ENCODE peak calls at places on chromosomes 5 and 9, in six cellular contexts. J, Z, T, S, D and G are unnamed samples.

GRCh38 chr9:129400971-129401622 is 219.8 kb downstream of the C9orf50 start:
- DNase-seq in J (no peak), Z (no peak), T (no peak), S (peak; percentile 42), D (peak; percentile 10), G (no peak)

GRCh38 chr9:97301974-97302373 is 5.5 kb upstream of the CCDC180 start:
- DNase-seq in J (no peak), Z (no peak), T (no peak), S (no peak), D (no peak), G (no peak)

GRCh38 chr5:40904205-40904993 is 4.9 kb upstream of the C7 start:
- DNase-seq in J (peak; percentile 75), Z (peak; percentile 81), T (no peak), S (peak; percentile 67), D (peak; percentile 38), G (peak; percentile 78)

GRCh38 chr9:98506422-98507054 is 202.2 kb downstream of the GABBR2 start:
- DNase-seq in J (no peak), Z (no peak), T (no peak), S (no peak), D (no peak), G (no peak)

GRCh38 chr5:112154940-112155686 is 264.0 kb downstream of the EPB41L4A start:
- DNase-seq in J (no peak), Z (no peak), T (no peak), S (no peak), D (no peak), G (no peak)

GRCh38 chr9:128992995-128993394 is 35.1 kb downstream of the SH3GLB2 start:
- DNase-seq in J (no peak), Z (peak; percentile 29), T (no peak), S (no peak), D (no peak), G (no peak)

GRCh38 chr5:171418982-171419662 is at the start of gene FGF18:
- DNase-seq in J (no peak), Z (peak; percentile 23), T (peak; percentile 79), S (peak; percentile 74), D (peak; percentile 60), G (peak; percentile 48)

GRCh38 chr5:96978812-96979449 is 43.1 kb downstream of the LNPEP start:
- DNase-seq in J (no peak), Z (no peak), T (no peak), S (no peak), D (no peak), G (no peak)

GRCh38 chr9:133534346-133535284 is at the start of gene ADAMTSL2:
- DNase-seq in J (no peak), Z (peak; percentile 78), T (peak; percentile 80), S (peak; percentile 90), D (peak; percentile 75), G (no peak)

GRCh38 chr9:73137286-73137899 is 14.3 kb upstream of the ANXA1 start:
- DNase-seq in J (no peak), Z (no peak), T (no peak), S (no peak), D (no peak), G (no peak)

GRCh38 chr5:72187388-72188070 is 80.3 kb downstream of the MAP1B start:
- DNase-seq in J (no peak), Z (no peak), T (no peak), S (no peak), D (no peak), G (no peak)

GRCh38 chr5:79181419-79182022 is 54.4 kb upstream of the JMY start:
- DNase-seq in J (no peak), Z (no peak), T (no peak), S (no peak), D (no peak), G (no peak)

GRCh38 chr5:132747064-132747692 is at the start of gene CCNI2:
- DNase-seq in J (no peak), Z (peak; percentile 73), T (peak; percentile 75), S (peak; percentile 87), D (peak; percentile 25), G (no peak)

GRCh38 chr5:112036206-112036605 is 279.2 kb upstream of the NREP start:
- DNase-seq in J (no peak), Z (no peak), T (no peak), S (no peak), D (no peak), G (no peak)

GRCh38 chr9:70421020-70421271 is 6.5 kb upstream of the KLF9 start:
- DNase-seq in J (no peak), Z (no peak), T (no peak), S (no peak), D (no peak), G (no peak)

GRCh38 chr9:131999692-132000551 is 79.7 kb downstream of the MED27 start:
- DNase-seq in J (no peak), Z (no peak), T (no peak), S (no peak), D (no peak), G (no peak)

GRCh38 chr5:6342689-6343315 is 35.5 kb downstream of the MED10 start:
- DNase-seq in J (no peak), Z (no peak), T (no peak), S (no peak), D (no peak), G (no peak)

GRCh38 chr5:1465966-1466471 is 20.8 kb upstream of the SLC6A3 start:
- DNase-seq in J (no peak), Z (peak; percentile 3), T (peak; percentile 61), S (no peak), D (peak; percentile 3), G (no peak)

GRCh38 chr9:133060417-133060841 is 1.4 kb upstream of the CEL start:
- DNase-seq in J (no peak), Z (no peak), T (no peak), S (peak; percentile 24), D (no peak), G (no peak)

GRCh38 chr9:127971357-127972315 is 9.2 kb downstream of the EEIG1 start:
- DNase-seq in J (no peak), Z (peak; percentile 32), T (no peak), S (peak; percentile 40), D (no peak), G (no peak)

GRCh38 chr5:60959156-60959555 is 14.2 kb downstream of the NDUFAF2 start:
- DNase-seq in J (no peak), Z (no peak), T (no peak), S (peak; percentile 14), D (no peak), G (no peak)

GRCh38 chr5:82072138-82072537 is 100.3 kb downstream of the ATG10 start:
- DNase-seq in J (no peak), Z (no peak), T (no peak), S (no peak), D (no peak), G (no peak)

DNA sequence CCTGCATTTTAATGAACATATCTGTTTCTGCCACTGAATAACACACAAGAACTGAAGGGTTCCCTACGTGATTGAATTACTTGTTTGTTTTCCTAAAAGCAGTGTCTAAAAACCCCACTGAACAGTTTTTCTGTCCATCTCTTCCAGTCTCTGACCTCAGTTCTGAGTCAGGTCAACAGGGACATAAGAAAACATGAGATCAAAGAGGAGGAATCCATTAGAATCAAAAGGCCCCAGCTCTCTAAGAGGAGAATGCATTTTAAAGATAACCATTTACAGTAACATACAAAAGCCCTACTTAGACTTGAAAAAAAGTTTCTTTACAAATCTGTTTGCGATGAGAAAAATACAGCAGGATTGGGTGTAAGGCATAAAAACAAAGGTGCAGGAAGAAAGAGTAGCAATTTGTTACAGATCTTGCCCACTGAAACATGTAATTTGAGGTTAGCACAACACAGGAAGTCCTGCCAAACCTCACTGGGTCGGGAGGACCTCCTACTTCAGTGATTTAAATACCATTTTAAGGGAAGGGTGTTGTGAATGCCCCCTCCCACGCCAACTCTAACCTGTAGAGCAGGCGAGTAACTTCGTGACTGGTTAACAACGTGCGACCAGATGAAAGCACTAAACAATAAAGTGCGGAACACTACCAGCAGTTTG is 1.4 kb downstream of the QSOX2 start:
- DNase-seq in J (no peak), Z (no peak), T (no peak), S (no peak), D (no peak), G (no peak)
- H3K4me1 ChIP-seq in J (peaks cover 15% of the 10 kb centered on the region), Z (peaks cover 87% of the 10 kb centered on the region), T (peaks cover 26% of the 10 kb centered on the region), S (peaks cover 32% of the 10 kb centered on the region), D (peaks cover 23% of the 10 kb centered on the region), G (peaks cover 10% of the 10 kb centered on the region)

GRCh38 chr5:74632947-74633356 is 7.6 kb downstream of the ENC1 start:
- DNase-seq in J (peak; percentile 79), Z (no peak), T (no peak), S (no peak), D (no peak), G (no peak)

GRCh38 chr5:74633710-74634109 is 6.8 kb downstream of the ENC1 start:
- DNase-seq in J (no peak), Z (no peak), T (no peak), S (no peak), D (no peak), G (no peak)

GRCh38 chr5:74636149-74636548 is 4.4 kb downstream of the ENC1 start:
- DNase-seq in J (no peak), Z (no peak), T (no peak), S (no peak), D (no peak), G (no peak)

GRCh38 chr5:74636552-74636951 is 4.0 kb downstream of the ENC1 start:
- DNase-seq in J (no peak), Z (no peak), T (no peak), S (no peak), D (no peak), G (no peak)

GRCh38 chr5:74634611-74635286 is 5.8 kb downstream of the ENC1 start:
- DNase-seq in J (no peak), Z (no peak), T (no peak), S (no peak), D (no peak), G (no peak)
- H3K4me1 ChIP-seq in J (peaks cover 70% of the 10 kb centered on the region), Z (peaks cover 55% of the 10 kb centered on the region), T (peaks cover 44% of the 10 kb centered on the region), S (peaks cover 10% of the 10 kb centered on the region), D (peaks cover 23% of the 10 kb centered on the region), G (peaks cover 12% of the 10 kb centered on the region)

DNA sequence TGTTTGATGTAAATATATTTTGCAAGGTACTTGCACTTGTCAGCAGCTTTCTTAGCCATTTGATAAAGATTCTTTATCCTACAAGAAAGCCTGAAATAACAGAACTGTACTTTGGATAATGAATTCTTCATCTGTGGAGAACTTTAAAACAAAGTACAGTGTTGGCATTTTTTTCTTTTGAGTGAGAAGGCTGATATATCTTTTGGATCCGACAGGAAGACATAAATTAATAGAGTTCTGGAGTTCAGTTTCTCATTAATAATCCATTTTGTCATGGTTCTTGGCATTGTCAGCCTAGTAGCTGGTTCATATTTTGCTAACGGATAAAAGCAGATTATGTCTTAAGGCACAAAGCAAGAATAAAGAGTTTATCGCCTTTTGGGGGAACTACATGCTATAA is 17.0 kb downstream of the PBX3 start:
- DNase-seq in J (no peak), Z (no peak), T (no peak), S (no peak), D (no peak), G (no peak)
- H3K4me1 ChIP-seq in J (peaks cover 5% of the 10 kb centered on the region), Z (peaks cover 3% of the 10 kb centered on the region), T (peaks cover 23% of the 10 kb centered on the region), S (peaks cover 37% of the 10 kb centered on the region), D (no peaks in the 10 kb centered on the region), G (peaks cover under 1% of the 10 kb centered on the region)

GRCh38 chr9:136582977-136583735 is 37.3 kb upstream of the NOTCH1 start:
- DNase-seq in J (no peak), Z (no peak), T (no peak), S (no peak), D (peak; percentile 8), G (no peak)

GRCh38 chr9:136586391-136586790 is 40.5 kb upstream of the NOTCH1 start:
- DNase-seq in J (no peak), Z (no peak), T (no peak), S (no peak), D (no peak), G (no peak)

GRCh38 chr9:136584401-136585328 is 38.8 kb upstream of the NOTCH1 start:
- DNase-seq in J (no peak), Z (peak; percentile 42), T (no peak), S (no peak), D (no peak), G (no peak)

GRCh38 chr9:136587145-136587943 is 41.5 kb upstream of the NOTCH1 start:
- DNase-seq in J (no peak), Z (peak; percentile 34), T (peak; percentile 86), S (peak; percentile 87), D (peak; percentile 78), G (no peak)

GRCh38 chr9:136585531-136586120 is 39.8 kb upstream of the NOTCH1 start:
- DNase-seq in J (no peak), Z (no peak), T (no peak), S (no peak), D (no peak), G (no peak)
- H3K4me1 ChIP-seq in J (peaks cover 6% of the 10 kb centered on the region), Z (peaks cover 24% of the 10 kb centered on the region), T (peaks cover 33% of the 10 kb centered on the region), S (peaks cover 17% of the 10 kb centered on the region), D (peaks cover 15% of the 10 kb centered on the region), G (peaks cover 14% of the 10 kb centered on the region)